ENCODE peak calls at places on chromosome 1, in six cellular contexts. T is GM12878, W is HepG2, K is A549, C is K562, F is upper lobe of left lung. O is an unnamed sample.

GRCh38 chr1:228131736-228132135 is 8.3 kb upstream of the GUK1 start:
- ATAC-seq in T (no peak), W (no peak), K (no peak), C (no peak), F (no peak), O (no peak)

GRCh38 chr1:89873757-89874156 is 52.9 kb downstream of the LRRC8D start:
- ATAC-seq in T (no peak), W (no peak), K (no peak), C (peak), F (no peak), O (no peak)

GRCh38 chr1:170402451-170403311 is 129.3 kb upstream of the GORAB start:
- ATAC-seq in T (no peak), W (no peak), K (no peak), C (no peak), F (no peak), O (peak)

GRCh38 chr1:92504751-92505692 is 18.3 kb upstream of the GFI1 start:
- ATAC-seq in T (no peak), W (peak), K (no peak), C (peak), F (peak), O (no peak)

GRCh38 chr1:77984629-77985028 is 5.8 kb upstream of the FUBP1 start:
- ATAC-seq in T (no peak), W (no peak), K (no peak), C (no peak), F (no peak), O (no peak)

GRCh38 chr1:232628335-232629214 is 1.4 kb downstream of the SIPA1L2 start:
- ATAC-seq in T (no peak), W (no peak), K (no peak), C (no peak), F (no peak), O (no peak)

GRCh38 chr1:201275266-201275666 is 8.0 kb upstream of the PKP1 start:
- ATAC-seq in T (no peak), W (no peak), K (peak), C (no peak), F (no peak), O (no peak)

GRCh38 chr1:213914351-213914750 is 73.4 kb upstream of the PROX1 start:
- ATAC-seq in T (no peak), W (no peak), K (no peak), C (no peak), F (no peak), O (no peak)

GRCh38 chr1:56133517-56134472 is 445.6 kb downstream of the PLPP3 start:
- ATAC-seq in T (peak), W (no peak), K (no peak), C (no peak), F (no peak), O (no peak)

GRCh38 chr1:41312991-41313645 is 48.1 kb upstream of the FOXO6 start:
- ATAC-seq in T (no peak), W (no peak), K (no peak), C (peak), F (no peak), O (peak)

GRCh38 chr1:184649500-184649899 is 105.2 kb downstream of the EDEM3 start:
- ATAC-seq in T (peak), W (no peak), K (no peak), C (no peak), F (no peak), O (peak)

GRCh38 chr1:114263343-114263742 is 109.7 kb upstream of the SYT6 start:
- ATAC-seq in T (peak), W (no peak), K (no peak), C (no peak), F (no peak), O (no peak)

GRCh38 chr1:16168622-16169021 is 12.8 kb upstream of the EPHA2 start:
- ATAC-seq in T (peak), W (no peak), K (no peak), C (no peak), F (no peak), O (no peak)

GRCh38 chr1:106798991-106799390 is 257.5 kb upstream of the PRMT6 start:
- ATAC-seq in T (no peak), W (no peak), K (no peak), C (no peak), F (no peak), O (no peak)

GRCh38 chr1:24728982-24729381 is 16.3 kb upstream of the CLIC4 start:
- ATAC-seq in T (no peak), W (no peak), K (no peak), C (no peak), F (no peak), O (no peak)

GRCh38 chr1:212293579-212293978 is 8.4 kb downstream of the PPP2R5A start:
- ATAC-seq in T (no peak), W (peak), K (no peak), C (peak), F (no peak), O (no peak)

GRCh38 chr1:79040424-79041089 is 34.0 kb upstream of the ADGRL4 start:
- ATAC-seq in T (peak), W (no peak), K (no peak), C (no peak), F (no peak), O (no peak)

GRCh38 chr1:164760585-164760968 is 201.6 kb downstream of the PBX1 start:
- ATAC-seq in T (no peak), W (no peak), K (no peak), C (no peak), F (no peak), O (peak)

GRCh38 chr1:91777630-91778300 is 108.2 kb downstream of the TGFBR3 start:
- ATAC-seq in T (no peak), W (no peak), K (no peak), C (no peak), F (no peak), O (peak)

GRCh38 chr1:26278835-26279597 is 870 bp upstream of the SH3BGRL3 start:
- ATAC-seq in T (no peak), W (no peak), K (no peak), C (peak), F (no peak), O (no peak)

GRCh38 chr1:4027492-4028138 is 127.5 kb upstream of the C1orf174 start:
- ATAC-seq in T (peak), W (no peak), K (no peak), C (no peak), F (no peak), O (no peak)

GRCh38 chr1:245336149-245336983 is 181.6 kb downstream of the KIF26B start:
- ATAC-seq in T (no peak), W (no peak), K (no peak), C (no peak), F (no peak), O (no peak)

GRCh38 chr1:167641786-167642500 is 11.9 kb downstream of the RCSD1 start:
- ATAC-seq in T (no peak), W (no peak), K (no peak), C (peak), F (no peak), O (no peak)

DNA sequence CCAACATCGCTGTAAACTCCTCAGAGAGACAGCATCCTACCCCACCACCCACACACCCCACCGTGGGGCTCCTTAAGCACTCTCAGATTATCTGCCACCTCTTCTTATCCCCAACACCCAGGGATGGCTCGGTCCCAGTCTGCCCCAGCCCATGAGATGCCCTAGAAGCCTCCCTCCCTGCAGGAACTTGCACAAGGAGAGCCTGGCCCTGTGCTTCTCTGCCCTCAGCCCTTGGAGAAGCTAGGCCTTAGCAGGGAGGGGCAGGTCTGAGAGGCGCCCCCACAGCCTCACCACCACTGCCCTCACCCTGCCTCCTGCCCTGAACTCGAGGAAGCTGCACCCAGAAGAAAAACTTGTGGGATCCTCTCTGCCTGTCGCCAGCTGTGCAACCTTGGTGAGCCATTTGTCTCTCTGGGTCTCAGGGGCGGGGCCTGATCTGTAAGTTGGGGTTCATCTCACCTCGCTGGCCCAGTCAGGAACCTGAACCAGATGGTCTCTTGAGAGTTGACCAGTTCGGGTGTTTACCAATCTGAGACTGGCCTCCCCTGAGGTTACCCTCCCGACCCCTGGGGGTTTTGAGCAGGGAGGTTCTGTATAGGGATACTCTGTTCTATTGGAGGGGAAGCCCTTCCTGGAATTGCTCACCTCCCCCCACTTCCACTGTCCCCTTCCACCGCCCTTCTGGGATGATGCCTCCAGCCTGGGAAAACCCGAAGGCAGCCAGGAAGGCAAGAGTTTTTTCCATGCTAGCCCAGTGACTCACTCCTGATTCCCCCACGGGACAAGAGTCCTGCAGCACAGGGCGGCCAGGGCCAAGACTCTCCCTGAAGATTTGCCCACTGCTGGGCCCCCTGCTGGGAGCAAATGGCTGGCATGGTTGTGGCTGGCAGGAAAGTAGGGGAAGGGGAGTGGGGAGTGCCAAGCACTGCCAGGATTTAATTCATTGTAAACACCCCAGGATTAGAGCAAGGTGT is at the start of gene S100A3:
- ATAC-seq in T (no peak), W (no peak), K (peak), C (no peak), F (peak), O (peak)
- TF ChIP-seq EP300 in T (no peak), W (no peak), K (no peak), C (no peak), F (no peak), O (no peak)

GRCh38 chr1:222093518-222093917 is 351.6 kb upstream of the DUSP10 start:
- ATAC-seq in T (no peak), W (no peak), K (no peak), C (no peak), F (no peak), O (no peak)
- TF ChIP-seq POLR2A in T (no peak), W (no peak), K (no peak), C (no peak), F (no peak), O (no peak)

GRCh38 chr1:154616659-154617345 is 8.8 kb upstream of the ADAR start:
- ATAC-seq in T (peak), W (no peak), K (no peak), C (peak), F (no peak), O (no peak)
- H3K27ac ChIP-seq in T (no peak), W (no peak), K (no peak), C (peak), F (no peak), O (no peak)

GRCh38 chr1:157963713-157964112 is 29.7 kb upstream of the KIRREL1 start:
- ATAC-seq in T (peak), W (peak), K (peak), C (peak), F (peak), O (peak)
- TF ChIP-seq EP300 in T (no peak), W (no peak), K (no peak), C (no peak), F (no peak), O (no peak)

DNA sequence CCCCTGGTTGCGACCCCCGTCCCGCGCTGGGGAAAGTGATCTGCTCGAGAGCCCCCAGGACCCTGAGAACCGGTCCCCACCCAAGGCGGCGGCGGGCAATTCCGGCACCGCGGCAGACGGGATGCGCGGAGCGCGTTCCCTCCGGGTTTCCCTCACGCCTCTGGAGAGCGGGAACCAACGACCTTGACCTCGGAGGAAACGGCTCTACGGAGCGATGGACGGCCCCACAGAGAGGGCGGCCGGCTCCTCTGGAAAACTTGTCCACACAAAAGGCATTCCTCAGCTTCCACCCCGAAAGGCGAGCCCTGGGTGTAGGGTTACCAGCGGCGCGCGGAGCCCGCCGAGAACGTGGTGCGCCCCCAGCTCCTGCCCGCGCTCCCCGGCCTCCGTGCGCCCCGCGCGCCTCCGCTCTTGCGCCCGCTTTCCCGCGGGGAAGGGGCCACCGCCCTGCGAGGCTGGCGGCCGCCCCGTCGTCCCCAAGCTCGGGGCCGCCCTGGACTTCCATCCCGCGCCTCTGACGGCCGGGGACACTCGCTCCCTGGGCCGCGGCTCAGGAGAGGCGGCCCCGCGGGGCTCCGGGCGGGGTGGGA is 391 bp upstream of the KIAA1614 start:
- ATAC-seq in T (peak), W (peak), K (no peak), C (no peak), F (no peak), O (peak)
- TF ChIP-seq POLR2A in T (no peak), W (no peak), K (no peak), C (no peak), F (no peak), O (no peak)

GRCh38 chr1:68384321-68384813 is 65.4 kb downstream of the RPE65 start:
- ATAC-seq in T (no peak), W (no peak), K (peak), C (no peak), F (peak), O (peak)
- H3K27ac ChIP-seq in T (no peak), W (no peak), K (peak), C (no peak), F (no peak), O (peak)